ENCODE peak calls at places on chromosomes 4 and X, in four cellular contexts. B, C, R and H are unnamed samples.

GRCh38 chr4:22679518-22679897 is 13.2 kb upstream of the GBA3 start:
- DNase-seq in B (no peak), C (no peak), R (no peak), H (no peak)

GRCh38 chrX:50049228-50049627 is 126.8 kb downstream of the CLCN5 start:
- DNase-seq in C (no peak), R (no peak), B (no peak), H (no peak)

GRCh38 chr4:82890602-82890912 is 396 bp downstream of the SEC31A start:
- DNase-seq in C (peak), R (no peak), B (no peak), H (no peak)

GRCh38 chr4:53015681-53016080 is 153.6 kb downstream of the RASL11B start:
- DNase-seq in C (peak), B (peak), R (peak), H (no peak)

GRCh38 chr4:25788839-25789238 is 73.9 kb downstream of the SEL1L3 start:
- DNase-seq in R (no peak), C (no peak), B (no peak), H (no peak)

GRCh38 chrX:14073561-14073960 is 43.9 kb upstream of the GEMIN8 start:
- DNase-seq in C (no peak), R (peak), B (no peak), H (no peak)

GRCh38 chr4:122542411-122543236 is 78.2 kb downstream of the IL21 start:
- DNase-seq in B (no peak), R (no peak), C (peak), H (no peak)

GRCh38 chr4:157012781-157013180 is 41.2 kb upstream of the PDGFC start:
- DNase-seq in R (no peak), B (no peak), C (peak), H (no peak)

GRCh38 chrX:112636951-112637541 is 42.7 kb downstream of the LHFPL1 start:
- DNase-seq in B (no peak), R (peak), C (peak), H (no peak)

GRCh38 chr4:7112656-7113055 is 44.8 kb upstream of the GRPEL1 start:
- DNase-seq in C (no peak), B (no peak), R (no peak), H (peak)

GRCh38 chrX:25198891-25199290 is 183.1 kb upstream of the ARX start:
- DNase-seq in R (no peak), B (no peak), C (no peak), H (no peak)

GRCh38 chr4:77697860-77698599 is 92.4 kb downstream of the CXCL13 start:
- DNase-seq in B (no peak), R (peak), C (peak), H (no peak)

GRCh38 chr4:102334624-102335023 is 10.7 kb downstream of the SLC39A8 start:
- DNase-seq in B (no peak), R (no peak), C (no peak), H (no peak)

GRCh38 chrX:38837389-38837788 is 36.1 kb downstream of the MID1IP1 start:
- DNase-seq in B (no peak), C (no peak), R (no peak), H (no peak)

GRCh38 chr4:25760518-25761157 is 102.2 kb downstream of the SEL1L3 start:
- DNase-seq in B (no peak), R (no peak), C (no peak), H (no peak)

GRCh38 chr4:152100378-152101201 is 339.8 kb upstream of the GATB start:
- DNase-seq in R (peak), C (no peak), B (peak), H (no peak)

GRCh38 chr4:75028196-75028854 is 95.4 kb downstream of the PARM1 start:
- DNase-seq in R (no peak), C (no peak), B (no peak), H (no peak)

GRCh38 chr4:2593003-2593402 is 56.6 kb downstream of the FAM193A start:
- DNase-seq in R (no peak), C (no peak), B (no peak), H (no peak)

GRCh38 chr4:83535945-83536648 is at the start of gene GPAT3:
- DNase-seq in R (peak), B (peak), C (peak), H (peak)

GRCh38 chrX:77087529-77088169 is 359.5 kb upstream of the FGF16 start:
- DNase-seq in R (no peak), C (peak), B (no peak), H (peak)